ENCODE peak calls at places on chromosomes 16 and 17, in six cellular contexts. Y is CD4-positive, alpha-beta memory T cell; X is Peyer's patch; F is A673; P is iPS DF 6.9; I is gastrocnemius medialis. J is an unnamed sample.

GRCh38 chr17:51796026-51796425 is 362.5 kb downstream of the CA10 start:
- DNase-seq in P (no peak), X (no peak), I (no peak), Y (no peak), F (no peak), J (no peak)

GRCh38 chr17:50101346-50102163 is 6.4 kb downstream of the PDK2 start:
- DNase-seq in X (peak; percentile 89), F (no peak), I (peak; percentile 55), Y (no peak), P (no peak), J (no peak)

GRCh38 chr16:54080524-54081008 is 206.0 kb downstream of the IRX3 start:
- DNase-seq in P (no peak), I (no peak), Y (no peak), X (no peak), F (no peak), J (no peak)

GRCh38 chr16:57808589-57808988 is 6.3 kb upstream of the KIFC3 start:
- DNase-seq in P (no peak), Y (no peak), I (no peak), F (no peak), X (no peak), J (no peak)

GRCh38 chr16:48607056-48607825 is 2.7 kb downstream of the N4BP1 start:
- DNase-seq in I (no peak), X (no peak), F (no peak), P (no peak), Y (no peak), J (no peak)

GRCh38 chr16:70736454-70737376 is 50.9 kb upstream of the MTSS2 start:
- DNase-seq in Y (no peak), P (no peak), X (no peak), I (no peak), F (no peak), J (peak; percentile 21)

GRCh38 chr17:80361495-80362220 is 53.3 kb upstream of the ENDOV start:
- DNase-seq in F (peak; percentile 55), I (no peak), P (no peak), X (no peak), Y (peak; percentile 13), J (no peak)

GRCh38 chr16:84175351-84176081 is 11.3 kb downstream of the TAF1C start:
- DNase-seq in F (peak; percentile 77), P (peak; percentile 9), Y (peak; percentile 58), X (peak; percentile 73), I (peak; percentile 45), J (no peak)

GRCh38 chr16:53504665-53505064 is 1.7 kb upstream of the AKTIP start:
- DNase-seq in F (no peak), P (no peak), Y (peak; percentile 43), X (no peak), I (no peak), J (no peak)

GRCh38 chr17:51461578-51462004 is 201.2 kb downstream of the UTP18 start:
- DNase-seq in F (peak; percentile 88), I (peak; percentile 18), Y (peak; percentile 36), P (peak; percentile 43), X (peak; percentile 68), J (peak; percentile 51)

GRCh38 chr16:60640038-60640437 is 1396.2 kb downstream of the CDH8 start:
- DNase-seq in P (no peak), I (no peak), F (no peak), Y (no peak), X (no peak), J (no peak)

GRCh38 chr17:76471498-76472257 is 4.3 kb downstream of the AANAT start:
- DNase-seq in X (no peak), I (no peak), P (no peak), F (no peak), Y (no peak), J (no peak)

GRCh38 chr16:86505899-86506864 is 4.1 kb upstream of the FOXF1 start:
- DNase-seq in F (no peak), I (no peak), X (no peak), P (no peak), Y (no peak), J (no peak)
- H3K27ac ChIP-seq in F (no peak overlapping the region), I (no peak overlapping the region), X (peak overlapping the region; percentile 99), P (no peak overlapping the region), Y (no peak overlapping the region), J (no peak overlapping the region)

GRCh38 chr16:86363057-86363490 is 147.3 kb upstream of the FOXF1 start:
- DNase-seq in P (no peak), F (peak; percentile 44), Y (no peak), I (no peak), X (no peak), J (no peak)

GRCh38 chr16:86367291-86368072 is 142.8 kb upstream of the FOXF1 start:
- DNase-seq in Y (no peak), P (no peak), X (no peak), I (no peak), F (no peak), J (no peak)

GRCh38 chr16:86363836-86364618 is 146.3 kb upstream of the FOXF1 start:
- DNase-seq in F (no peak), P (no peak), X (no peak), I (no peak), Y (no peak), J (no peak)

GRCh38 chr16:86364653-86365380 is 145.5 kb upstream of the FOXF1 start:
- DNase-seq in Y (no peak), P (no peak), F (no peak), I (no peak), X (no peak), J (no peak)

GRCh38 chr16:86365513-86366040 is 144.8 kb upstream of the FOXF1 start:
- DNase-seq in X (no peak), I (no peak), F (no peak), Y (no peak), P (no peak), J (no peak)
- H3K4me3 ChIP-seq in X (no peak overlapping the region), I (no peak overlapping the region), F (no peak overlapping the region), Y (no peak overlapping the region), P (no peak overlapping the region), J (no peak overlapping the region)

GRCh38 chr16:88452485-88453216 is 429 bp upstream of the ZFPM1 start:
- DNase-seq in X (peak; percentile 99), P (peak; percentile 90), Y (peak; percentile 97), F (peak; percentile 95), I (peak; percentile 94), J (peak; percentile 99)
- H3K4me1 ChIP-seq in X (peaks cover 27% of the 10 kb centered on the region), P (peaks cover 9% of the 10 kb centered on the region), Y (peaks cover 28% of the 10 kb centered on the region), F (peaks cover 45% of the 10 kb centered on the region), I (peaks cover 5% of the 10 kb centered on the region), J (peaks cover 28% of the 10 kb centered on the region)

GRCh38 chr17:42579794-42580551 is 2.4 kb upstream of the PSMC3IP start:
- DNase-seq in X (no peak), Y (no peak), P (no peak), I (no peak), F (no peak), J (no peak)
- H3K27ac ChIP-seq in X (no peak overlapping the region), Y (no peak overlapping the region), P (no peak overlapping the region), I (no peak overlapping the region), F (no peak overlapping the region), J (no peak overlapping the region)

GRCh38 chr17:31195305-31195704 is 100.5 kb downstream of the NF1 start:
- DNase-seq in I (no peak), F (no peak), P (no peak), Y (no peak), X (no peak), J (no peak)

GRCh38 chr17:31200287-31200686 is 96.8 kb downstream of the OMG start:
- DNase-seq in Y (no peak), X (no peak), P (no peak), F (no peak), I (no peak), J (no peak)

GRCh38 chr17:31202968-31203367 is 94.1 kb downstream of the OMG start:
- DNase-seq in P (no peak), I (no peak), Y (no peak), F (no peak), X (no peak), J (no peak)

DNA sequence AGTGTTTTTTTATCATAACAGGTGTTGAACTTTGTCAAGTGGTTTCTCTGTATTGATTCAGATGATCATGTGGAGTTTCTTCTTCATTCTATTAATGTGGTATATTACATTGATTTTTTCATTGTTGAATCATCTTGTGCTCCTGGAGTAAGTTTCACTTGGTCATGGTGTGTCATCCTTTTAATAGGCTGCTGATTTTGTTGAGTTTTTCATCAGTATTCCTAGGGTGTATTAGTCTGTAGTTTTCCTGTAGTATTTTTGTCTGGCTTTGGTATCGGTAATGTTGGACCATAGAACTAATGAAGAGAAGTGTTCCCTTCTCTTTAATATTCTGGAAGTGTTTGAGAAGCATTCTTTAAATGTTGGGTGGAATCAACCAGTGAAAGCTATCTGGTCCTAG is 99.0 kb downstream of the OMG start:
- DNase-seq in X (no peak), Y (no peak), I (no peak), P (no peak), F (no peak), J (no peak)
- H3K4me3 ChIP-seq in X (no peak overlapping the region), Y (no peak overlapping the region), I (no peak overlapping the region), P (no peak overlapping the region), F (no peak overlapping the region), J (no peak overlapping the region)

DNA sequence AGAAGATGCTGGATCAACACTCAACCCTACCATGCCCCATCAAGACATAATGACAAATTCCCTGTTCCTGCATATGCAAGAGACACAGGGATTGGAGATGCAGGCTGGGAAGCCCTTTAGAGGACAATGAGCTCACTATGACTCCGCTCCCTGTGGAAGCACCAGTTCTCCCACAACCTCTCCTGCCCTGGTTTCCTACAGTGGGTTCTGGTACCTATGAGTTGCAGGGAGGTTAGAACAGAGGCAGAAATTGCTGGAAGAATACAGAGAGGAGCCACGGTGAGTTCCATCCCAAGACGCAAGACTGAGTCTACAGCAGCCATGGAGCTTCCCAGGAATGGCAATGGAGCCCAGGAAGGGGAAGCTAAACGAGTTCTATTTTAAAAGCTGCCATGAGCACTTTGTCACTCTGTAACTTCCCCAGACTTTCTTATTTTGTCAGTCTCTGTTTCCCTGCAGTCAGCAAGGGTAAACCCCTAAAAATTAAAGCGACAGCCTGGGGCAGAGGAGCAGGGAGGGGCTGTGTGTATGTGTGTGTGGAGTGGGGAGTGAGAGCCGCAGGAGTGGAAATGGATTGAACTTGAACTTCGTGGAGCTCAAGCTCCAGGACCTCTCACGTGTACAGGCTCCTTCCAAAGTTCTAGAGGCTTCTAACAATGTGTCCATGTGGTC is 42.3 kb upstream of the PIK3R6 start:
- DNase-seq in I (no peak), F (no peak), X (no peak), Y (no peak), P (no peak), J (no peak)
- H3K4me1 ChIP-seq in I (no peaks in the 10 kb centered on the region), F (no peaks in the 10 kb centered on the region), X (no peaks in the 10 kb centered on the region), Y (no peaks in the 10 kb centered on the region), P (no peaks in the 10 kb centered on the region), J (no peaks in the 10 kb centered on the region)

GRCh38 chr17:56887552-56888467 is 26.0 kb downstream of the TRIM25 start:
- DNase-seq in Y (no peak), F (no peak), P (no peak), X (peak; percentile 79), I (no peak), J (no peak)
- H3K27ac ChIP-seq in Y (no peak overlapping the region), F (no peak overlapping the region), P (no peak overlapping the region), X (peak overlapping the region; percentile 67), I (no peak overlapping the region), J (no peak overlapping the region)

DNA sequence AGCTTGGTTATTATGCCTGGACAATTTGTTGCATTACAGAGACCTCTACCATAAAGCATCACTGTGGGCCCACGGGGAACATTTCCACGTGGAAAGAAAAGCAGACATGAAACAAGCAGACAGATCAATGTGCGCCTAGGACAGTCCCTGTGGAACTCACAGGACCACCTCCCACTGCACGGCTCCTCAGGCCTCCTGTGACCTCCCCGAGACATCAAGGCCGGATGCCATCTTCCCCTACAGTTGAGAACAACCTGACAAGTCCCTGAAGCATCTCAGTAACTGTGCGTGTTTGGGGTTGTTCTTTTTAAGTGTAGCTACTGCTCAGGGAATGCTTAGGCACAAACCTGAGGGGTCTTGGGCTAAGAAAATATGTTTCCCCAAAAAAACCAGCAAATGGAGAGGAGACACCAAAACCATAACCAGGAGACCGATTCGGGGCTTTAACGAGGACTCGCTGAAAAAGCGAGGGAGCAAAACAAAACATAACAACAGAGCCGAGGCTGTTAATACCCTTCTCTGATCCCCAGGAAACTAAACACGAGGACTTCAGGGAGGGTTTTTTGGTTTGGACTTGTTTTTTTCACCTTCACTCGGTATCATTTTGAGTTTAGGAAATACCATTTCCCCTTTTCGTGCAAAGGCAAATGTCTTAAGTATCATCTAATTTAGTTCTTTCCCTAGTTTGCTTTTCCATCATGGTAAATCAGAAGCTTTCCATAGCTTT is 87.1 kb downstream of the CYTH1 start:
- DNase-seq in F (no peak), P (no peak), Y (no peak), X (peak; percentile 25), I (no peak), J (no peak)
- H3K4me3 ChIP-seq in F (no peak overlapping the region), P (no peak overlapping the region), Y (no peak overlapping the region), X (no peak overlapping the region), I (no peak overlapping the region), J (no peak overlapping the region)

J was measured in naive thymus-derived CD4-positive, alpha-beta T cell.